ENCODE peak calls at places on chromosomes 12 and 14, in four cellular contexts. N, S, V and A are unnamed samples.

GRCh38 chr14:55129428-55130193 is 559 bp downstream of the LGALS3 start:
- DNase-seq in N (peak), S (peak), V (peak), A (peak)

GRCh38 chr12:117643971-117644370 is 282.5 kb upstream of the NOS1 start:
- DNase-seq in N (no peak), S (no peak), V (no peak), A (no peak)

GRCh38 chr12:57864811-57865751 is 18.6 kb upstream of the CTDSP2 start:
- DNase-seq in N (peak), S (peak), V (peak), A (peak)

GRCh38 chr12:26172478-26172877 is 22.9 kb upstream of the SSPN start:
- DNase-seq in N (no peak), S (no peak), V (no peak), A (no peak)

GRCh38 chr12:115355301-115355700 is 671.3 kb upstream of the TBX3 start:
- DNase-seq in N (no peak), S (no peak), V (no peak), A (no peak)

GRCh38 chr14:81234268-81234667 is 13.5 kb upstream of the GTF2A1 start:
- DNase-seq in N (no peak), S (no peak), V (no peak), A (no peak)

GRCh38 chr12:116662612-116663144 is 75.2 kb downstream of the SPRING1 start:
- DNase-seq in N (no peak), S (no peak), V (no peak), A (peak)

GRCh38 chr12:132216354-132216987 is 72.2 kb downstream of the NOC4L start:
- DNase-seq in N (no peak), S (no peak), V (no peak), A (no peak)

GRCh38 chr12:28710882-28711281 is 438.2 kb upstream of the FAR2 start:
- DNase-seq in N (no peak), S (no peak), V (no peak), A (peak)

GRCh38 chr12:101908395-101908794 is 31.0 kb downstream of the DRAM1 start:
- DNase-seq in N (no peak), S (no peak), V (no peak), A (no peak)